ENCODE peak calls at places on chromosomes 4 and X, in four cellular contexts. Y, J, K and T are unnamed samples.

GRCh38 chr4:101334963-101335572 is 12.3 kb downstream of the PPP3CA start:
- DNase-seq in Y (no peak), J (peak; percentile 21), K (no peak), T (no peak)

GRCh38 chr4:145909331-145909730 is 29.3 kb downstream of the ZNF827 start:
- DNase-seq in Y (peak; percentile 55), J (no peak), K (no peak), T (peak; percentile 67)

GRCh38 chrX:136754641-136755040 is 26.1 kb downstream of the ARHGEF6 start:
- DNase-seq in Y (no peak), J (no peak), K (no peak), T (no peak)

GRCh38 chrX:154014429-154015380 is 5.0 kb downstream of the IRAK1 start:
- DNase-seq in Y (no peak), J (no peak), K (no peak), T (no peak)

GRCh38 chr4:925171-925570 is 6.9 kb downstream of the GAK start:
- DNase-seq in Y (no peak), J (no peak), K (no peak), T (no peak)

GRCh38 chr4:184310881-184311709 is 93.4 kb upstream of the ENPP6 start:
- DNase-seq in Y (no peak), J (no peak), K (no peak), T (no peak)

GRCh38 chr4:128574706-128575105 is 234.8 kb upstream of the JADE1 start:
- DNase-seq in Y (peak; percentile 80), J (peak; percentile 68), K (peak; percentile 40), T (peak; percentile 82)

GRCh38 chr4:81142744-81143143 is 72.3 kb downstream of the PRKG2 start:
- DNase-seq in Y (no peak), J (peak; percentile 68), K (no peak), T (no peak)

GRCh38 chr4:110630621-110631402 is 7.9 kb upstream of the PITX2 start:
- DNase-seq in Y (no peak), J (no peak), K (no peak), T (no peak)

GRCh38 chrX:109830157-109830703 is 97.2 kb upstream of the ACSL4 start:
- DNase-seq in Y (no peak), J (no peak), K (no peak), T (no peak)

GRCh38 chr4:184100297-184100885 is 117.3 kb downstream of the ENPP6 start:
- DNase-seq in Y (peak; percentile 71), J (peak; percentile 26), K (peak; percentile 10), T (peak; percentile 9)

GRCh38 chr4:77052352-77052751 is 23.4 kb downstream of the CCNI start:
- DNase-seq in Y (peak; percentile 59), J (peak; percentile 69), K (peak; percentile 48), T (peak; percentile 66)

GRCh38 chrX:39689374-39690104 is 408.2 kb downstream of the BCOR start:
- DNase-seq in Y (no peak), J (no peak), K (no peak), T (no peak)

GRCh38 chrX:40166582-40166981 is 68.8 kb upstream of the BCOR start:
- DNase-seq in Y (no peak), J (peak; percentile 42), K (no peak), T (no peak)

GRCh38 chr4:182975806-182976205 is 58.6 kb upstream of the DCTD start:
- DNase-seq in Y (peak; percentile 10), J (peak; percentile 90), K (peak; percentile 50), T (no peak)

GRCh38 chr4:5894266-5894665 is 1.4 kb upstream of the CRMP1 start:
- DNase-seq in Y (no peak), J (no peak), K (no peak), T (no peak)

GRCh38 chr4:97235516-97235915 is 907.8 kb downstream of the STPG2 start:
- DNase-seq in Y (no peak), J (no peak), K (no peak), T (peak; percentile 16)

GRCh38 chr4:144356941-144357381 is 216.4 kb upstream of the GYPA start:
- DNase-seq in Y (no peak), J (no peak), K (no peak), T (no peak)

GRCh38 chr4:102817613-102818268 is 9.6 kb downstream of the UBE2D3 start:
- DNase-seq in Y (no peak), J (no peak), K (no peak), T (no peak)

GRCh38 chr4:185773419-185773818 is 38.6 kb downstream of the SORBS2 start:
- DNase-seq in Y (no peak), J (no peak), K (no peak), T (no peak)

GRCh38 chrX:48476919-48477318 is 920 bp downstream of the FTSJ1 start:
- DNase-seq in Y (no peak), J (no peak), K (no peak), T (no peak)

GRCh38 chrX:48474127-48474526 is 1.9 kb upstream of the FTSJ1 start:
- DNase-seq in Y (no peak), J (no peak), K (no peak), T (no peak)

GRCh38 chrX:48475774-48476577 is at the start of gene FTSJ1:
- DNase-seq in Y (peak; percentile 77), J (peak; percentile 93), K (peak; percentile 78), T (no peak)

GRCh38 chrX:48474581-48474980 is 1.4 kb upstream of the FTSJ1 start:
- DNase-seq in Y (no peak), J (no peak), K (no peak), T (no peak)

DNA sequence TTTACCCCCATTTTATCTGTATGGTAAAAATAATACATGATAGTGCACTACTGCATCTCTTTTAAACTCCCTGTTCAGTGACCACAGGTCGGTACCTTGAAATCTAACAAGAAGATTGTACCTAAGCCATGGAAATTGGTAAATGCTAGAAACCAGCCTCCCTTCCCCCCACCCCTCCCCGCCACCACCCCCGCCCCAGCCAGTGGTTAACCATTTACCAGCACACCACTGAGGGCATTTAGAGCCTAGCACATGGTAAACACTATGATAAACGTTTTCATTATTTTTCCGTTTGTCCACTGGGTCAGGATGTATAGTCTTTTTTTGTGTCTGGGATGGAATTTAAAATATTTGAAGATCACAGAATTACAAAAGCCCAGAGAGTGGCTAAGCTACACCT is 704 bp upstream of the FTSJ1 start:
- DNase-seq in Y (no peak), J (no peak), K (no peak), T (no peak)
- H3K27ac ChIP-seq in Y (peak overlapping the region; percentile 85), J (no peak overlapping the region), K (peak overlapping the region; percentile 71), T (no peak overlapping the region)

DNA sequence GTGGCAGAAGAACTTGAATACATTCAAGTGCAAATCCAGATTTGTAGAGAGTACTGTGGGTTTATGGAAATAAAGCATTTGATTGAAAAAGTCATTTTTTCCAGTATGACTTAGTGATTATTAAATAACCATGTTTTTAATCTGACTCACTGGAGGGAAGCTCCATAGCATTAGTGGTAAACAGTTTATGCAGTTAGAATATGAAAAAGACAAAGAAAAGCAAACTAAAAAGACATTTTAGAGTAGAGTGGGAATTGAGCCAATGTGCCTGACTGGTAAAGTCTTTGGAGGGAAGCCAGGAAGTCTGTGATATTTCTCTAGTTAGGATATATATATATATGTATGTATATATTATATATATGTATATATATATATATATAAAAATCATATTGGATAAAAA is 53.4 kb downstream of the FAT4 start:
- DNase-seq in Y (no peak), J (peak; percentile 70), K (no peak), T (no peak)
- H3K4me3 ChIP-seq in Y (no peak overlapping the region), J (peak overlapping the region; percentile 60), K (no peak overlapping the region), T (no peak overlapping the region)

GRCh38 chr4:176924238-176924637 is 131.5 kb upstream of the VEGFC start:
- DNase-seq in Y (no peak), J (no peak), K (no peak), T (no peak)

GRCh38 chr4:176925962-176926361 is 133.2 kb upstream of the VEGFC start:
- DNase-seq in Y (no peak), J (no peak), K (no peak), T (no peak)

GRCh38 chr4:176921256-176921655 is 128.5 kb upstream of the VEGFC start:
- DNase-seq in Y (no peak), J (no peak), K (no peak), T (no peak)

GRCh38 chr4:176919631-176920030 is 126.9 kb upstream of the VEGFC start:
- DNase-seq in Y (no peak), J (no peak), K (no peak), T (no peak)

DNA sequence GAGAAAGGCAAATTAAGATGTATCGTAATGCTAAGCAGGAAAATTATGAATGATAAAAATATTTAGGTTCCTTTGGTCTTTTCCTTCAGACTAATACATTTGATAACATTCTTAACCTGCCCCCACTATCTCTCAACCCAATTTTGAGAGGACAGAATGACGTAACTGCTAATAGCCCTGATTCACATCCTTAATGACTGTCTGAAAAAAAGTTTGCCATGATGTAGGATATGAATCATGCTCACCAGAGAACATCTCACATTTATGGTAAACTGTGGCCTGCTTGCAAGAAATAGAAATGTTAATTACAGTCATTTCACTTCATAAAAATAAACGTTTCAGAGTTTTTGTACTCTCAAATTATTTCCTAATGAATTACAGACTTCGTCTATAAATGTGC is 128.0 kb upstream of the VEGFC start:
- DNase-seq in Y (no peak), J (peak; percentile 88), K (no peak), T (no peak)
- H3K27ac ChIP-seq in Y (no peak overlapping the region), J (no peak overlapping the region), K (no peak overlapping the region), T (no peak overlapping the region)

GRCh38 chrX:71911731-71912050 is 1.0 kb downstream of the NHSL2 start:
- DNase-seq in Y (no peak), J (no peak), K (no peak), T (no peak)
- H3K4me3 ChIP-seq in Y (no peak overlapping the region), J (no peak overlapping the region), K (no peak overlapping the region), T (peak overlapping the region; percentile 90)

GRCh38 chr4:4672397-4672796 is 130.5 kb upstream of the STX18 start:
- DNase-seq in Y (no peak), J (no peak), K (no peak), T (no peak)

GRCh38 chr4:4673070-4673469 is 131.2 kb upstream of the STX18 start:
- DNase-seq in Y (peak; percentile 100), J (no peak), K (peak; percentile 95), T (peak; percentile 95)

GRCh38 chr4:4671774-4672349 is 130.0 kb upstream of the STX18 start:
- DNase-seq in Y (no peak), J (peak; percentile 54), K (no peak), T (no peak)

GRCh38 chr4:4668355-4669210 is 126.7 kb upstream of the STX18 start:
- DNase-seq in Y (no peak), J (no peak), K (no peak), T (no peak)

DNA sequence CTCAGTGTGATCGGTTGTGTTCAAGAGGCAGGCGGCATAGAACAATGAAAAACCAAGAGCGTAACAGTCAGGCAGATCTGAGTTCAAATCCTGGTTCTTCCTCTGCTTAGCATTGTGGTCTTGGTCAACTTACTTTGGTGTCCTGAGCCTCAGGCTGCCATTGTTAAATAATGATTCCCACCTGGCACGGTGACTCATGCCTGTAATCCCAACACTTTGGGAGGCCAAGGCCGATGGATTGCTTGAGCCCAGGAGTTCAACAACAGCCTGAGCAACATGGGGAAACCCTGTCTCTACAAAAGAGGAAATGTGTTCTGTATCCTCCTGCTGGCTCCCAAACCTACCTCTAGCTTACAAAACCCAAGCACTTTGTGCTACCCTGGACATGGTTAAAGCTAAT is 129.0 kb upstream of the STX18 start:
- DNase-seq in Y (no peak), J (no peak), K (no peak), T (no peak)
- H3K27ac ChIP-seq in Y (no peak overlapping the region), J (no peak overlapping the region), K (no peak overlapping the region), T (no peak overlapping the region)

GRCh38 chrX:151875270-151876026 is 37.2 kb upstream of the MAGEA4 start:
- DNase-seq in Y (no peak), J (no peak), K (no peak), T (no peak)
- H3K4me3 ChIP-seq in Y (no peak overlapping the region), J (no peak overlapping the region), K (no peak overlapping the region), T (no peak overlapping the region)

GRCh38 chr4:67885727-67886126 is 1.9 kb upstream of the TMPRSS11D start:
- DNase-seq in Y (no peak), J (peak; percentile 98), K (peak; percentile 35), T (no peak)
- H3K27ac ChIP-seq in Y (no peak overlapping the region), J (no peak overlapping the region), K (no peak overlapping the region), T (no peak overlapping the region)